ENCODE peak calls at places on chromosomes 7 and 10, in four cellular contexts. T is GM13977; N is heart right ventricle; I is CD8-positive, alpha-beta T cell. J is an unnamed sample.

GRCh38 chr7:110317699-110318265 is 773.1 kb upstream of the LRRN3 start:
- DNase-seq in T (no peak), N (no peak), I (no peak), J (no peak)

GRCh38 chr10:115827180-115827579 is 445.8 kb downstream of the GFRA1 start:
- DNase-seq in T (no peak), N (no peak), I (no peak), J (no peak)

GRCh38 chr10:44908071-44908709 is 2.9 kb upstream of the TMEM72 start:
- DNase-seq in T (no peak), N (no peak), I (no peak), J (no peak)

GRCh38 chr7:95772771-95773581 is 622 bp downstream of the DYNC1I1 start:
- DNase-seq in T (no peak), N (peak), I (no peak), J (no peak)

GRCh38 chr7:83925860-83926259 is 268.7 kb downstream of the SEMA3A start:
- DNase-seq in T (no peak), N (no peak), I (no peak), J (no peak)

GRCh38 chr10:96833220-96834001 is 1.3 kb downstream of the LCOR start:
- DNase-seq in T (peak), N (peak), I (peak), J (peak)

GRCh38 chr10:17062493-17063487 is 66.8 kb downstream of the CUBN start:
- DNase-seq in T (no peak), N (peak), I (no peak), J (no peak)

GRCh38 chr7:69018200-69018599 is 580.1 kb upstream of the AUTS2 start:
- DNase-seq in T (no peak), N (no peak), I (no peak), J (no peak)

GRCh38 chr7:50782376-50783208 is at the start of gene GRB10:
- DNase-seq in T (no peak), N (peak), I (peak), J (no peak)

GRCh38 chr7:1942026-1942703 is 272.1 kb downstream of the ELFN1 start:
- DNase-seq in T (no peak), N (no peak), I (no peak), J (no peak)

GRCh38 chr7:491292-491957 is 28.2 kb downstream of the PDGFA start:
- DNase-seq in T (no peak), N (no peak), I (no peak), J (no peak)

GRCh38 chr10:15361131-15361530 is 10.0 kb downstream of the FAM171A1 start:
- DNase-seq in T (no peak), N (no peak), I (no peak), J (no peak)

GRCh38 chr7:159195926-159196325 is 51.3 kb upstream of the VIPR2 start:
- DNase-seq in T (no peak), N (no peak), I (peak), J (peak)

GRCh38 chr7:98518159-98518947 is 98.7 kb upstream of the NPTX2 start:
- DNase-seq in T (no peak), N (no peak), I (no peak), J (no peak)

GRCh38 chr7:99135938-99136337 is 8.0 kb downstream of the SMURF1 start:
- DNase-seq in T (no peak), N (no peak), I (no peak), J (no peak)

GRCh38 chr7:144019457-144019856 is 19.3 kb downstream of the OR6B1 start:
- DNase-seq in T (no peak), N (peak), I (no peak), J (no peak)

GRCh38 chr10:119205926-119206602 is 1.3 kb upstream of the GRK5 start:
- DNase-seq in T (peak), N (peak), I (peak), J (peak)

GRCh38 chr10:69955897-69956832 is 96.5 kb upstream of the MACROH2A2 start:
- DNase-seq in T (no peak), N (no peak), I (no peak), J (no peak)

GRCh38 chr7:27046854-27047549 is 48.8 kb downstream of the HOXA1 start:
- DNase-seq in T (no peak), N (no peak), I (no peak), J (no peak)

GRCh38 chr7:111763221-111763791 is 201.0 kb upstream of the IMMP2L start:
- DNase-seq in T (peak), N (no peak), I (no peak), J (no peak)

GRCh38 chr10:122127943-122128342 is 139.0 kb downstream of the TACC2 start:
- DNase-seq in T (no peak), N (peak), I (no peak), J (no peak)

GRCh38 chr10:124802313-124802675 is 675 bp downstream of the ABRAXAS2 start:
- DNase-seq in T (peak), N (no peak), I (no peak), J (no peak)

GRCh38 chr7:87628780-87629569 is 777 bp downstream of the RUNDC3B start:
- DNase-seq in T (peak), N (peak), I (peak), J (peak)

GRCh38 chr7:132500727-132501410 is 75.4 kb downstream of the PLXNA4 start:
- DNase-seq in T (no peak), N (peak), I (no peak), J (no peak)

GRCh38 chr10:124677291-124677690 is 66.9 kb downstream of the FAM53B start:
- DNase-seq in T (no peak), N (no peak), I (no peak), J (no peak)

GRCh38 chr7:151856516-151856915 is 20.4 kb downstream of the PRKAG2 start:
- DNase-seq in T (no peak), N (no peak), I (no peak), J (no peak)

GRCh38 chr10:101506829-101507228 is 81.2 kb downstream of the POLL start:
- DNase-seq in T (no peak), N (no peak), I (no peak), J (no peak)

GRCh38 chr10:110011679-110012078 is 3.9 kb downstream of the ADD3 start:
- DNase-seq in T (no peak), N (no peak), I (no peak), J (no peak)

DNA sequence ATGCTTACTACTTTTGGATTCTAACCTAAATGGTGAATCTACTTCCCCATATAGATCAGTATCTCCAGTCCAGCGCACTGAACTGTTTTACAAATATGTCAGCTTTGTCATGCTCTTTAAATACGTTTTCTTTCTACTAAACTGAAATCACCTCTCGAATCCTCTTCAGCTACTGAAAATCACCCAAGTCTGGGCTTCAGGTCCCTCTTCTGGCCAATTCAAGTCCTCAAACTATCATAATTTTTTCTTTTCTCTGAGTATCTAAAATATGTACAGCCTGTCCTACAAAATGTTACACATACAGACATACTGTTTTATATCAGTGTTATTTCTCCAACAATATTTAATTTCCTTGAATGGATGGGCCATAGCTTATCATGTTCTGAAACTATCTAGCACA is 84.2 kb downstream of the CACNA2D1 start:
- DNase-seq in T (no peak), N (no peak), I (no peak), J (no peak)
- TF ChIP-seq CTCF in T (no peak), N (peak), I (no peak), J (no peak)

GRCh38 chr7:57642730-57643129 is 192.8 kb downstream of the ZNF716 start:
- DNase-seq in T (no peak), N (no peak), I (no peak), J (no peak)
- TF ChIP-seq CTCF in T (no peak), N (no peak), I (no peak), J (no peak)

GRCh38 chr10:60913657-60914056 is 30.3 kb downstream of the RHOBTB1 start:
- DNase-seq in T (no peak), N (no peak), I (no peak), J (no peak)

GRCh38 chr10:60914676-60915075 is 29.3 kb downstream of the RHOBTB1 start:
- DNase-seq in T (no peak), N (peak), I (no peak), J (no peak)

GRCh38 chr10:60917331-60918280 is 26.4 kb downstream of the RHOBTB1 start:
- DNase-seq in T (no peak), N (no peak), I (no peak), J (no peak)

GRCh38 chr10:60913091-60913490 is 30.9 kb downstream of the RHOBTB1 start:
- DNase-seq in T (no peak), N (no peak), I (no peak), J (no peak)

DNA sequence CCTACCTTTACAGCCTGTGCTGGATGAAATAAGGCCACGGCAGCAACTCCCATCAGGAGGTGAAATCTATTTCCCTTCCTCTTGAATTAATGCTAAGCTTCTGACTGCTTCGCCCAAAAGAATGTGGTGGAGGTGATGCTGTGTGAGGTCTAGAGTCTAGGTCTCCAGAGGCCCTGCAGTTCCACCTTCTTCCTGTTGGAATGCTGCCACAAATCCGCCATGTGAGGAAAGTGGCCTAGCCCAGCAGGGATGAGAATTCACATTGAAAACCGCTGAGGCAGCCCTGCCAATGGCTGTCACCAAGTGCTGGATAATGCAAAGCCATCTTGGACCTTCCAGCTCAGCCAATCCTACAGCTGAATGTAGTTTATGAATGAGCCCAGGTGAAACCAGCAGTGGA is 28.0 kb downstream of the RHOBTB1 start:
- DNase-seq in T (no peak), N (no peak), I (no peak), J (no peak)
- TF ChIP-seq CTCF in T (no peak), N (no peak), I (no peak), J (no peak)

DNA sequence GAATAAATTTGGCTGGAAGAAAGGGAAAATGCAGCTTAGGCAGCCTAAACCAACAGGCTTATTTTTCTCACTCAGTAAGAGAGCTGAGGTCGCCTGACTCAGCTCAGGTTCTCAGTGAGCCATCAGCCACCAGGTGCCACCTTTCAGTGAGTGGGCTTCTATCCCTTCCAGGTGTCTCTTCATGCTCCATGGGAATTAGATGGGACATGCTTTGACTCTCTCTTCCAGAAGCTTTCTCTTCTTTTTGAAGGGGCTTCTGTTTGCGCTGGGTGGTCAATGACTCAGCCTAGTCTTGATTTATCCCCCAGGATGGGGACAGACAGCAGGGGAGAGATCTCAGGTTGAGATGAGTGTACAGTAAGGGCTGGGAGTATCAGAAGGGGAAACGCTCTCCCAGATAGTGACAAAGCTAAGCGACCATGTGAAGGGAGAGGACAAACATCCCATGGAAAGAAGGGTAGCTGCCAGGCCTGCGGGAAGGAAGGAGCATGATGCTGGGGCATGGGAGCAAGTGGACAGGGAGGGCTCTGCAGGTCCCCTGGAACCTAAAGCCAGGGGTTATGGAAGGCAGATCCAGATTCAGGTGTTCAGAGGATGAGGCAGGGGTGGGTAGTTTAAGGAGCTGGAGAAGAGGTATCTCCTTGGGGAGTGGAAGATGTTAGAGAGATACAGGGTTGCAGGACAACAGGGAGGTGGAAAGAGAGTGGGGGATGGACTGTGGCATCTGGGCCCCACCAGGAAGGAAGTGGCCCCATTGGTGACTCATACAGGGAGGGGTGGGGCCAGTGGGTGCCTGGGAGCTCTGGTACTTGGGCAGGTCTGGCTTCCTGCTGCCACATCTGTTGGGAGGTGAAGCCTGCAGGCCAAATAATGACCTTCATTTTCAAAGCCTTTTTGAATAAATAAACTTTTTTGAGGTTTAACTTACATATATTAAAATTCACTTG is 32.5 kb downstream of the OGDH start:
- DNase-seq in T (peak), N (peak), I (peak), J (peak)
- TF ChIP-seq CTCF in T (no peak), N (no peak), I (no peak), J (no peak)

J was measured in natural killer cell.